ENCODE peak calls at places on chromosomes 3 and 15, in six cellular contexts. L is Caki2; N is A549; X is KBM-7; Q is activated CD4-positive, CD25-positive, alpha-beta regulatory T cell; D is ureter. I is an unnamed sample.

GRCh38 chr15:75059607-75060006 is 36.2 kb downstream of the PPCDC start:
- DNase-seq in N (no peak), Q (no peak), X (no peak), D (peak; percentile 27), L (no peak), I (no peak)

GRCh38 chr3:30747771-30748281 is 141.4 kb downstream of the TGFBR2 start:
- DNase-seq in Q (no peak), L (peak; percentile 49), D (no peak), N (peak; percentile 60), X (peak; percentile 33), I (peak; percentile 64)

GRCh38 chr3:72907851-72908620 is 20.2 kb downstream of the GXYLT2 start:
- DNase-seq in D (no peak), X (no peak), L (peak; percentile 56), Q (no peak), N (peak; percentile 18), I (no peak)

GRCh38 chr3:171556574-171557145 is 96.5 kb upstream of the TNIK start:
- DNase-seq in L (peak; percentile 42), N (no peak), X (no peak), Q (no peak), D (no peak), I (peak; percentile 38)

GRCh38 chr3:44845528-44846520 is 15.9 kb upstream of the TMEM42 start:
- DNase-seq in D (no peak), X (no peak), N (no peak), Q (no peak), L (no peak), I (no peak)

GRCh38 chr3:119145500-119146167 is at the start of gene TEX55:
- DNase-seq in D (no peak), Q (no peak), X (peak; percentile 43), N (peak; percentile 77), L (peak; percentile 52), I (peak; percentile 64)

GRCh38 chr3:3084890-3085289 is 25.3 kb downstream of the IL5RA start:
- DNase-seq in X (no peak), D (no peak), Q (no peak), L (no peak), N (no peak), I (no peak)

GRCh38 chr3:23276913-23277658 is 74.0 kb downstream of the UBE2E2 start:
- DNase-seq in L (no peak), N (no peak), D (no peak), X (no peak), Q (no peak), I (no peak)

GRCh38 chr3:47475029-47475569 is 642 bp downstream of the SCAP start:
- DNase-seq in D (peak; percentile 47), X (peak; percentile 55), N (no peak), L (no peak), Q (no peak), I (peak; percentile 29)

GRCh38 chr3:184583345-184584000 is 21.9 kb downstream of the EPHB3 start:
- DNase-seq in N (no peak), Q (no peak), X (no peak), D (no peak), L (no peak), I (no peak)

GRCh38 chr3:127740136-127740915 is 67.6 kb downstream of the ABTB1 start:
- DNase-seq in L (no peak), N (no peak), D (no peak), X (no peak), Q (no peak), I (no peak)

GRCh38 chr3:54320376-54320775 is 198.0 kb downstream of the CACNA2D3 start:
- DNase-seq in Q (no peak), N (peak; percentile 3), L (peak; percentile 3), D (no peak), X (no peak), I (no peak)

GRCh38 chr3:66475386-66476020 is 25.3 kb downstream of the LRIG1 start:
- DNase-seq in N (no peak), Q (no peak), L (no peak), X (no peak), D (no peak), I (peak; percentile 28)

GRCh38 chr3:14467723-14468620 is 65.6 kb downstream of the SLC6A6 start:
- DNase-seq in N (peak; percentile 51), L (no peak), X (peak; percentile 46), D (no peak), Q (peak; percentile 11), I (peak; percentile 32)

GRCh38 chr3:98602078-98602678 is 8.8 kb upstream of the CPOX start:
- DNase-seq in N (peak; percentile 67), L (peak; percentile 39), X (peak; percentile 64), Q (no peak), D (no peak), I (peak; percentile 69)

GRCh38 chr15:28890711-28891495 is 5.1 kb downstream of the APBA2 start:
- DNase-seq in L (no peak), D (no peak), Q (no peak), N (no peak), X (no peak), I (no peak)

GRCh38 chr3:171468296-171468906 is 8.2 kb upstream of the TNIK start:
- DNase-seq in X (no peak), L (no peak), D (no peak), N (no peak), Q (no peak), I (no peak)

GRCh38 chr3:115227461-115227860 is 80.4 kb upstream of the ZBTB20 start:
- DNase-seq in L (no peak), X (no peak), Q (no peak), D (no peak), N (no peak), I (no peak)

I was measured in HT-29.